ENCODE peak calls at places on chromosome X, in eight cellular contexts. A, X, K, T, S, L, Z and N are unnamed samples.

GRCh38 chrX:15946783-15947550 is 92.4 kb upstream of the AP1S2 start:
- DNase-seq in A (peak; percentile 79), X (peak; percentile 25), K (no peak), T (no peak), S (no peak), L (peak; percentile 86), Z (no peak), N (peak; percentile 54)

GRCh38 chrX:48958635-48959094 is 1.3 kb upstream of the OTUD5 start:
- DNase-seq in A (peak; percentile 70), X (peak; percentile 31), K (no peak), T (peak; percentile 24), S (peak; percentile 70), L (peak; percentile 61), Z (peak; percentile 50), N (no peak)

GRCh38 chrX:46683023-46683422 is 75.9 kb downstream of the SLC9A7 start:
- DNase-seq in A (peak; percentile 39), X (no peak), K (no peak), T (peak; percentile 37), S (no peak), L (peak; percentile 35), Z (no peak), N (no peak)

GRCh38 chrX:18643243-18643642 is 28.7 kb downstream of the RS1 start:
- DNase-seq in A (no peak), X (no peak), K (no peak), T (peak; percentile 60), S (no peak), L (no peak), Z (no peak), N (no peak)

GRCh38 chrX:120763269-120763668 is 112.4 kb downstream of the CT47B1 start:
- DNase-seq in A (no peak), X (no peak), K (no peak), T (no peak), S (no peak), L (no peak), Z (no peak), N (no peak)

GRCh38 chrX:109773374-109773773 is 40.3 kb upstream of the ACSL4 start:
- DNase-seq in A (no peak), X (no peak), K (no peak), T (no peak), S (no peak), L (no peak), Z (no peak), N (no peak)

GRCh38 chrX:154806837-154807501 is 1.7 kb upstream of the MPP1 start:
- DNase-seq in A (no peak), X (no peak), K (no peak), T (no peak), S (no peak), L (no peak), Z (no peak), N (no peak)

GRCh38 chrX:67544281-67544680 is 460 bp downstream of the AR start:
- DNase-seq in A (peak; percentile 46), X (no peak), K (no peak), T (peak; percentile 49), S (peak; percentile 15), L (peak; percentile 19), Z (no peak), N (no peak)

GRCh38 chrX:77949840-77950239 is 19.6 kb downstream of the PGAM4 start:
- DNase-seq in A (no peak), X (no peak), K (no peak), T (peak; percentile 77), S (no peak), L (no peak), Z (no peak), N (peak; percentile 11)

GRCh38 chrX:113833096-113833495 is 750.8 kb upstream of the HTR2C start:
- DNase-seq in A (no peak), X (no peak), K (no peak), T (no peak), S (no peak), L (peak; percentile 16), Z (no peak), N (no peak)

GRCh38 chrX:84363054-84363453 is 139.2 kb downstream of the HDX start:
- DNase-seq in A (peak; percentile 43), X (no peak), K (no peak), T (no peak), S (no peak), L (peak; percentile 15), Z (no peak), N (no peak)

GRCh38 chrX:110836982-110837381 is 41.4 kb upstream of the CHRDL1 start:
- DNase-seq in A (no peak), X (peak; percentile 29), K (no peak), T (no peak), S (no peak), L (no peak), Z (no peak), N (no peak)

GRCh38 chrX:101429934-101430333 is 21.9 kb downstream of the HNRNPH2 start:
- DNase-seq in A (no peak), X (no peak), K (no peak), T (no peak), S (no peak), L (peak; percentile 66), Z (no peak), N (no peak)

GRCh38 chrX:100829730-100830129 is 9.5 kb downstream of the CSTF2 start:
- DNase-seq in A (peak; percentile 25), X (peak; percentile 50), K (no peak), T (no peak), S (no peak), L (peak; percentile 13), Z (no peak), N (no peak)

GRCh38 chrX:46648660-46649059 is 75.1 kb downstream of the CHST7 start:
- DNase-seq in A (no peak), X (no peak), K (no peak), T (peak; percentile 4), S (no peak), L (no peak), Z (no peak), N (no peak)

GRCh38 chrX:24619647-24620046 is 27.5 kb downstream of the PCYT1B start:
- DNase-seq in A (peak; percentile 17), X (peak; percentile 24), K (no peak), T (peak; percentile 38), S (no peak), L (peak; percentile 60), Z (no peak), N (peak; percentile 21)

GRCh38 chrX:24498181-24498580 is 33.1 kb downstream of the PDK3 start:
- DNase-seq in A (peak; percentile 39), X (peak; percentile 45), K (peak; percentile 54), T (no peak), S (no peak), L (peak; percentile 7), Z (no peak), N (no peak)

GRCh38 chrX:15160558-15160957 is 109.3 kb downstream of the ASB9 start:
- DNase-seq in A (no peak), X (no peak), K (no peak), T (no peak), S (no peak), L (no peak), Z (no peak), N (no peak)

GRCh38 chrX:140503714-140504351 is 1.0 kb downstream of the SOX3 start:
- DNase-seq in A (peak; percentile 2), X (peak; percentile 9), K (no peak), T (peak; percentile 34), S (no peak), L (peak; percentile 34), Z (no peak), N (no peak)

GRCh38 chrX:102976290-102976689 is 39.2 kb downstream of the RAB40AL start:
- DNase-seq in A (peak; percentile 50), X (no peak), K (no peak), T (no peak), S (no peak), L (peak; percentile 66), Z (no peak), N (no peak)

GRCh38 chrX:1661048-1661921 is 46.4 kb downstream of the ASMT start:
- DNase-seq in A (no peak), X (peak; percentile 18), K (peak; percentile 64), T (no peak), S (peak; percentile 62), L (no peak), Z (peak; percentile 47), N (no peak)

GRCh38 chrX:31036895-31037294 is 34.9 kb downstream of the FTHL17 start:
- DNase-seq in A (peak; percentile 31), X (peak; percentile 58), K (peak; percentile 43), T (peak; percentile 53), S (peak; percentile 39), L (peak; percentile 45), Z (peak; percentile 44), N (peak; percentile 29)

GRCh38 chrX:31039327-31039711 is 32.5 kb downstream of the FTHL17 start:
- DNase-seq in A (no peak), X (no peak), K (no peak), T (no peak), S (no peak), L (no peak), Z (no peak), N (no peak)

GRCh38 chrX:31038585-31039326 is 33.1 kb downstream of the FTHL17 start:
- DNase-seq in A (peak; percentile 38), X (peak; percentile 63), K (no peak), T (peak; percentile 4), S (no peak), L (peak; percentile 31), Z (no peak), N (peak; percentile 4)
- H3K4me3 ChIP-seq in A (no peak overlapping the region), X (no peak overlapping the region), K (no peak overlapping the region), T (no peak overlapping the region), S (no peak overlapping the region), L (no peak overlapping the region), Z (no peak overlapping the region), N (no peak overlapping the region)

GRCh38 chrX:70096052-70096451 is 33.8 kb downstream of the OTUD6A start:
- DNase-seq in A (peak; percentile 21), X (no peak), K (no peak), T (peak; percentile 3), S (no peak), L (no peak), Z (no peak), N (no peak)
- TF ChIP-seq CTCF in A (peak; percentile 36), X (peak; percentile 20), K (no peak), T (no peak), S (no peak), L (peak; percentile 31), Z (no peak), N (no peak)

GRCh38 chrX:136780738-136781137 is at the start of gene ARHGEF6:
- DNase-seq in A (peak; percentile 8), X (no peak), K (no peak), T (no peak), S (no peak), L (no peak), Z (no peak), N (no peak)
- H3K4me3 ChIP-seq in A (no peak within 1 kb of the TSS), X (no peak within 1 kb of the TSS), K (peak within 1 kb of the TSS; percentile 9), T (no peak within 1 kb of the TSS), S (peak within 1 kb of the TSS; percentile 31), L (peak within 1 kb of the TSS; percentile 22), Z (peak within 1 kb of the TSS; percentile 58), N (peak within 1 kb of the TSS; percentile 38)

GRCh38 chrX:125132274-125132673 is 187.4 kb upstream of the TEX13C start:
- DNase-seq in A (no peak), X (peak; percentile 68), K (no peak), T (no peak), S (no peak), L (no peak), Z (no peak), N (no peak)
- TF ChIP-seq CTCF in A (no peak), X (peak; percentile 79), K (peak; percentile 32), T (no peak), S (no peak), L (peak; percentile 33), Z (no peak), N (no peak)

DNA sequence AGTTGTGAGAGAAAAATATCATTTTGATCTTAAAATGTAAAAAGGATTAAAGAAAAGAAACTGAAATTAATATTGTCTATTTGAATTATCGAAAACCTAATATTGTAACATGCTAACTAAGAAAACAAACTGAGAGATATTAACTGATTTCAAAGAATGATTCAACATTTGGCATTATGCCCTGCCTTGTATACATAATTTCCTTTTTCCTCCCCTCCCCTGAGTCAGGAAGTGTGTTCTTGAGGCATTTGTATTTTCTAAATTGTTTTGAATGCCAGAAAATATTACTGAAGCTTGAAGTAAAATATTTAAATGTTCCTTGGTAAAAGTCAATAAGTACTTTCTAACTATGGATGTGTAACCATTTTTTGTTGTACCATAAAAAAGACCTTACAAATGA is 49.4 kb downstream of the RPS6KA3 start:
- DNase-seq in A (peak; percentile 80), X (peak; percentile 74), K (no peak), T (no peak), S (no peak), L (peak; percentile 67), Z (no peak), N (peak; percentile 24)
- H3K4me3 ChIP-seq in A (no peak overlapping the region), X (peak overlapping the region; percentile 17), K (peak overlapping the region; percentile 42), T (no peak overlapping the region), S (no peak overlapping the region), L (no peak overlapping the region), Z (peak overlapping the region; percentile 40), N (no peak overlapping the region)